ENCODE peak calls at places on chromosomes 12 and 14, in five cellular contexts. One of them, this sample, is unnamed.

GRCh38 chr12:40775681-40776080 is 83.4 kb downstream of the CNTN1 start:
- DNase-seq in kidney tubule cell: no peak
- DNase-seq in amniotic epithelial cell: no peak
- DNase-seq in NCI-H345: no peak
- DNase-seq in amygdala: no peak
- DNase-seq in this sample: no peak

GRCh38 chr12:102824218-102824835 is 92.7 kb downstream of the PAH start:
- DNase-seq in kidney tubule cell: peak; percentile 42
- DNase-seq in amniotic epithelial cell: peak; percentile 2
- DNase-seq in NCI-H345: no peak
- DNase-seq in amygdala: no peak
- DNase-seq in this sample: peak; percentile 35

GRCh38 chr14:92516966-92517350 is 3.4 kb downstream of the RIN3 start:
- DNase-seq in kidney tubule cell: no peak
- DNase-seq in amniotic epithelial cell: no peak
- DNase-seq in NCI-H345: no peak
- DNase-seq in amygdala: no peak
- DNase-seq in this sample: no peak

GRCh38 chr12:124588689-124589318 is 21.4 kb upstream of the NCOR2 start:
- DNase-seq in kidney tubule cell: peak; percentile 37
- DNase-seq in amniotic epithelial cell: peak; percentile 70
- DNase-seq in NCI-H345: no peak
- DNase-seq in amygdala: no peak
- DNase-seq in this sample: peak; percentile 80

GRCh38 chr12:93982847-93983315 is 165.5 kb upstream of the PLXNC1 start:
- DNase-seq in kidney tubule cell: peak; percentile 33
- DNase-seq in amniotic epithelial cell: peak; percentile 93
- DNase-seq in NCI-H345: peak; percentile 62
- DNase-seq in amygdala: no peak
- DNase-seq in this sample: peak; percentile 62

GRCh38 chr12:31558521-31558920 is 32.4 kb downstream of the DENND5B start:
- DNase-seq in kidney tubule cell: peak; percentile 7
- DNase-seq in amniotic epithelial cell: peak; percentile 76
- DNase-seq in NCI-H345: no peak
- DNase-seq in amygdala: no peak
- DNase-seq in this sample: no peak

GRCh38 chr12:65454115-65454823 is 175.8 kb downstream of the MSRB3 start:
- DNase-seq in kidney tubule cell: no peak
- DNase-seq in amniotic epithelial cell: no peak
- DNase-seq in NCI-H345: no peak
- DNase-seq in amygdala: no peak
- DNase-seq in this sample: no peak

GRCh38 chr12:99824900-99825562 is 159.7 kb downstream of the ANKS1B start:
- DNase-seq in kidney tubule cell: no peak
- DNase-seq in amniotic epithelial cell: no peak
- DNase-seq in NCI-H345: no peak
- DNase-seq in amygdala: no peak
- DNase-seq in this sample: no peak

GRCh38 chr12:132317233-132317938 is 12.0 kb downstream of the GALNT9 start:
- DNase-seq in kidney tubule cell: no peak
- DNase-seq in amniotic epithelial cell: no peak
- DNase-seq in NCI-H345: no peak
- DNase-seq in amygdala: no peak
- DNase-seq in this sample: no peak

GRCh38 chr14:102071283-102071998 is 15.4 kb downstream of the HSP90AA1 start:
- DNase-seq in kidney tubule cell: peak; percentile 81
- DNase-seq in amniotic epithelial cell: no peak
- DNase-seq in NCI-H345: no peak
- DNase-seq in amygdala: no peak
- DNase-seq in this sample: no peak

GRCh38 chr12:113155060-113155459 is 5.5 kb downstream of the CFAP73 start:
- DNase-seq in kidney tubule cell: no peak
- DNase-seq in amniotic epithelial cell: no peak
- DNase-seq in NCI-H345: no peak
- DNase-seq in amygdala: no peak
- DNase-seq in this sample: no peak

GRCh38 chr12:69397978-69398377 is 38.4 kb downstream of the YEATS4 start:
- DNase-seq in kidney tubule cell: no peak
- DNase-seq in amniotic epithelial cell: peak; percentile 92
- DNase-seq in NCI-H345: no peak
- DNase-seq in amygdala: no peak
- DNase-seq in this sample: peak; percentile 59

GRCh38 chr14:24329736-24330135 is 5.1 kb downstream of the ADCY4 start:
- DNase-seq in kidney tubule cell: no peak
- DNase-seq in amniotic epithelial cell: no peak
- DNase-seq in NCI-H345: no peak
- DNase-seq in amygdala: no peak
- DNase-seq in this sample: no peak

GRCh38 chr14:92506230-92506629 is 7.4 kb upstream of the RIN3 start:
- DNase-seq in kidney tubule cell: no peak
- DNase-seq in amniotic epithelial cell: no peak
- DNase-seq in NCI-H345: no peak
- DNase-seq in amygdala: no peak
- DNase-seq in this sample: no peak

GRCh38 chr14:94291906-94292525 is 1.1 kb downstream of the SERPINA10 start:
- DNase-seq in kidney tubule cell: no peak
- DNase-seq in amniotic epithelial cell: no peak
- DNase-seq in NCI-H345: no peak
- DNase-seq in amygdala: no peak
- DNase-seq in this sample: no peak

GRCh38 chr14:92729632-92730358 is 18.6 kb downstream of the LGMN start:
- DNase-seq in kidney tubule cell: peak; percentile 69
- DNase-seq in amniotic epithelial cell: peak; percentile 96
- DNase-seq in NCI-H345: no peak
- DNase-seq in amygdala: no peak
- DNase-seq in this sample: peak; percentile 97

GRCh38 chr12:38417101-38417500 is 100.5 kb downstream of the ALG10B start:
- DNase-seq in kidney tubule cell: peak; percentile 85
- DNase-seq in amniotic epithelial cell: no peak
- DNase-seq in NCI-H345: no peak
- DNase-seq in amygdala: no peak
- DNase-seq in this sample: no peak

GRCh38 chr14:50875359-50876090 is 3.7 kb downstream of the ABHD12B start:
- DNase-seq in kidney tubule cell: no peak
- DNase-seq in amniotic epithelial cell: peak; percentile 20
- DNase-seq in NCI-H345: no peak
- DNase-seq in amygdala: no peak
- DNase-seq in this sample: no peak

GRCh38 chr12:88067301-88067700 is 38.1 kb upstream of the C12orf50 start:
- DNase-seq in kidney tubule cell: no peak
- DNase-seq in amniotic epithelial cell: peak; percentile 7
- DNase-seq in NCI-H345: no peak
- DNase-seq in amygdala: no peak
- DNase-seq in this sample: no peak

GRCh38 chr12:88914967-88915366 is 334.7 kb upstream of the KITLG start:
- DNase-seq in kidney tubule cell: no peak
- DNase-seq in amniotic epithelial cell: no peak
- DNase-seq in NCI-H345: no peak
- DNase-seq in amygdala: no peak
- DNase-seq in this sample: no peak

GRCh38 chr14:52078093-52078492 is 9.2 kb upstream of the NID2 start:
- DNase-seq in kidney tubule cell: peak; percentile 45
- DNase-seq in amniotic epithelial cell: no peak
- DNase-seq in NCI-H345: no peak
- DNase-seq in amygdala: no peak
- DNase-seq in this sample: no peak

GRCh38 chr12:18457362-18457761 is 196.0 kb downstream of the PIK3C2G start:
- DNase-seq in kidney tubule cell: no peak
- DNase-seq in amniotic epithelial cell: no peak
- DNase-seq in NCI-H345: no peak
- DNase-seq in amygdala: no peak
- DNase-seq in this sample: no peak

GRCh38 chr12:76457818-76458217 is 101.8 kb downstream of the OSBPL8 start:
- DNase-seq in kidney tubule cell: no peak
- DNase-seq in amniotic epithelial cell: no peak
- DNase-seq in NCI-H345: no peak
- DNase-seq in amygdala: no peak
- DNase-seq in this sample: no peak

GRCh38 chr12:12803186-12803585 is 10.0 kb upstream of the DDX47 start:
- DNase-seq in kidney tubule cell: peak; percentile 99
- DNase-seq in amniotic epithelial cell: peak; percentile 77
- DNase-seq in NCI-H345: peak; percentile 37
- DNase-seq in amygdala: no peak
- DNase-seq in this sample: peak; percentile 81